ENCODE peak calls at places on chromosomes 6 and 20, in five cellular contexts. A is body of pancreas, D is cardiac muscle cell, Z is left lung, E is Peyer's patch. N is an unnamed sample.

GRCh38 chr20:21682576-21682975 is 22.9 kb upstream of the PAX1 start:
- DNase-seq in A (no peak), D (no peak), Z (no peak), E (no peak), N (no peak)

GRCh38 chr6:30818426-30818841 is 65.9 kb upstream of the DDR1 start:
- DNase-seq in A (no peak), D (peak; percentile 88), Z (no peak), E (no peak), N (peak; percentile 52)

GRCh38 chr6:101226677-101227135 is 166.8 kb upstream of the GRIK2 start:
- DNase-seq in A (no peak), D (peak; percentile 58), Z (peak; percentile 50), E (no peak), N (peak; percentile 69)

GRCh38 chr6:117469356-117469755 is 13.1 kb upstream of the DCBLD1 start:
- DNase-seq in A (no peak), D (no peak), Z (no peak), E (no peak), N (no peak)

GRCh38 chr6:148398244-148398643 is 55.6 kb downstream of the SASH1 start:
- DNase-seq in A (no peak), D (no peak), Z (no peak), E (no peak), N (no peak)

GRCh38 chr6:100664274-100665040 is 199.7 kb upstream of the SIM1 start:
- DNase-seq in A (peak; percentile 2), D (peak; percentile 61), Z (no peak), E (no peak), N (no peak)

GRCh38 chr6:84252140-84252539 is 24.7 kb upstream of the CEP162 start:
- DNase-seq in A (no peak), D (peak; percentile 66), Z (no peak), E (no peak), N (no peak)

GRCh38 chr6:106972500-106972899 is 2.0 kb downstream of the CD24 start:
- DNase-seq in A (peak; percentile 61), D (no peak), Z (no peak), E (no peak), N (no peak)

GRCh38 chr6:25694366-25694765 is 42.4 kb downstream of the SCGN start:
- DNase-seq in A (no peak), D (no peak), Z (no peak), E (no peak), N (no peak)

GRCh38 chr6:166774292-166774691 is 147.2 kb upstream of the RPS6KA2 start:
- DNase-seq in A (no peak), D (no peak), Z (no peak), E (no peak), N (no peak)

DNA sequence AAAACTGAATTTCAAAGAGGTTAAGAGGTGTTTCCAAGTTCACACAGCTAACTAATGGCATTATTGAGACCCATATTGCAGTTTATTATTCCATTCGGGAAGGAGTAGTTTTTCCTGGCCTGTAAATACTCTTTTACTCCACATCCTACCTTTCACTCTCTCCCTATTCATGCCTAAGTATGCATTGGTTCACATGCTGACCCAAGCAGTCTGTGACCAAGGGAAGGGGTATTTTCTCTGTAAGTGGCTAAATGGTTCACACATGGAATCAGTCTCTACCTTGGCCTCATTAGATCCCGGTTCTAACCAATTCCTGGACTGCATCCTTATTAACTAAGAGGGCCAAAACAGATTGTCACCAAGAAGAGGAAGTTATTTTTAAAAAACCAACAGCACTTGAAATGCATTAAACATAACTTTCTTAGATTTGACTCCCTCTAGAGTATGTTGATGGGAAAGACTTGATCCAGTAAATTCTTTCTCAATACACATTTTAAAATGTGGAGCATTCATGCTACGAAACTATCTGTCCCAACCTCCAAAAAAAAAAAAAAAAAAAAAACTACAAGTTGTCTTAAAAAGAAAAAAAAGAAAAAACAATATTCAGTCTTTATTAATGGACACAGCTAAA is 17.8 kb upstream of the RSPO3 start:
- DNase-seq in A (no peak), D (peak; percentile 33), Z (no peak), E (no peak), N (no peak)
- TF ChIP-seq CTCF in A (peak; percentile 3), D (peak; percentile 34), Z (no peak), E (no peak), N (peak; percentile 22)

GRCh38 chr6:50721978-50722377 is 8.7 kb downstream of the TFAP2D start:
- DNase-seq in A (no peak), D (no peak), Z (no peak), E (no peak), N (no peak)

GRCh38 chr6:50716887-50717509 is 3.7 kb downstream of the TFAP2D start:
- DNase-seq in A (no peak), D (peak; percentile 19), Z (no peak), E (no peak), N (no peak)

GRCh38 chr6:50718058-50718457 is 4.7 kb downstream of the TFAP2D start:
- DNase-seq in A (no peak), D (no peak), Z (no peak), E (no peak), N (no peak)

GRCh38 chr6:50720623-50721022 is 7.3 kb downstream of the TFAP2D start:
- DNase-seq in A (no peak), D (peak; percentile 4), Z (no peak), E (no peak), N (peak; percentile 1)

GRCh38 chr6:50718566-50718965 is 5.2 kb downstream of the TFAP2D start:
- DNase-seq in A (no peak), D (no peak), Z (no peak), E (no peak), N (no peak)
- H3K27me3 ChIP-seq in A (no peaks in the 10 kb centered on the region), D (peaks cover 100% of the 10 kb centered on the region), Z (peaks cover 60% of the 10 kb centered on the region), E (no peaks in the 10 kb centered on the region), N (peaks cover 24% of the 10 kb centered on the region)

GRCh38 chr6:57215260-57215659 is 6.8 kb downstream of the RAB23 start:
- DNase-seq in A (no peak), D (no peak), Z (no peak), E (no peak), N (no peak)

GRCh38 chr6:57220083-57220703 is 1.9 kb downstream of the RAB23 start:
- DNase-seq in A (no peak), D (no peak), Z (no peak), E (no peak), N (no peak)

GRCh38 chr6:57217270-57217669 is 4.8 kb downstream of the RAB23 start:
- DNase-seq in A (no peak), D (no peak), Z (peak; percentile 40), E (no peak), N (no peak)

GRCh38 chr6:57221191-57221935 is 744 bp downstream of the RAB23 start:
- DNase-seq in A (peak; percentile 51), D (peak; percentile 73), Z (peak; percentile 91), E (peak; percentile 61), N (peak; percentile 68)

DNA sequence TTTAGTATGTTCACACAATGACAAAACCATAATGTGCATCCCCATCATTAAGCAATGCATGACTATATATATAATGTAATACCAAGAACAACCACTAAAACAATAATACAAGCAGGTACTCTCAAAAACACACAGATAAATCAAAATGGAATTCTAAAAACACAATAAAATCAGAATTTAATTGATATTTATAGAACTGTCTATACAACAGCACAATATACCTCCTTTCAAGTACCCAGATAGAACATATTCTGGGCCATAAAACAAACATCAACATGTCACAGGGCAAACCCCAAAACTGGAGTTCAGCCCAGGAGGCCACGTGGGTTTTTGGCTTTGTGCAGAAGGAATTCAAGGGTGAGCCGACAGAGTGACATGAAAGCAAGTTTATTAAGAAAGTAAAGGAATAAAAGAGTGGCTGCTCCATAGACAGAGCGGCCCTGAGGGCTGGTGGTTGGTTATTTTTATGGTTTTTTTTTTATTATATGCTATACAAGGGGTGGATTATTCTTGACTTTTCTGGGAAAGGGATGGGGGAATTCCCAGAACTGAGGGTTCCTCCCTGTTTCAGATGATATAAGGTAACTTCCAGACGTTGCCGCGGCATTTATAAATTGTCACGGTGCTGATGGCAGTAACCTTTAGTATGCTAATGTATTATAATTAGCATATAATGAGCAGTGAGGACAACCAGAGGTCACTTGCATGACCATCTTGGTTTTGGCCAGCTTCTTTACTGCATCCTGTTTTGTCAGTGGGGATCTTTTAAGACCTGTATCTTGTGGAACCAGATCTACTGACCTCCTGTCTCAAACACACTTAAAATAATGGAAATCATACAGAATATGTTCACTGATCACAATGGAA is 5.6 kb downstream of the RAB23 start:
- DNase-seq in A (no peak), D (peak; percentile 69), Z (no peak), E (no peak), N (no peak)
- TF ChIP-seq CTCF in A (no peak), D (peak; percentile 11), Z (no peak), E (no peak), N (peak; percentile 15)

DNA sequence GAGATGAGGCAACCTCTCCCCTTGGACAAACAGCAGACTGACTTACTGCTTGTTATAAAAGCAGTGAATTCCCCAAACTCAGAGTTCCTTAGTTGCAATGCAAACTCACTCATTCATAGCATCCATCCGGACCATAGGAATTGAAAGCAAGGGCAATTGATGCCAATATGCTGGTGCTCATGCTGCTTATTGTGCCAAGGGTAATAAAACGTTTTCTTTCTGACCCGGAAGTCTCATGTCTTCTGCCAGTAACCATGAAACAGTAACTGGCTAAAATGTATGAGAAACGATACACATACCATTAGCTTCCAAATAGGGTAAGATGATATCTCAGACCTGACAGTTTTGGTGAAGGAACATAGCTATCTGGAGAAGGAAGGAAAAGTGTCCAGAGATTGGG is 18.1 kb downstream of the PRKN start:
- DNase-seq in A (no peak), D (no peak), Z (no peak), E (no peak), N (no peak)
- H3K27me3 ChIP-seq in A (no peaks in the 10 kb centered on the region), D (no peaks in the 10 kb centered on the region), Z (no peaks in the 10 kb centered on the region), E (no peaks in the 10 kb centered on the region), N (no peaks in the 10 kb centered on the region)

DNA sequence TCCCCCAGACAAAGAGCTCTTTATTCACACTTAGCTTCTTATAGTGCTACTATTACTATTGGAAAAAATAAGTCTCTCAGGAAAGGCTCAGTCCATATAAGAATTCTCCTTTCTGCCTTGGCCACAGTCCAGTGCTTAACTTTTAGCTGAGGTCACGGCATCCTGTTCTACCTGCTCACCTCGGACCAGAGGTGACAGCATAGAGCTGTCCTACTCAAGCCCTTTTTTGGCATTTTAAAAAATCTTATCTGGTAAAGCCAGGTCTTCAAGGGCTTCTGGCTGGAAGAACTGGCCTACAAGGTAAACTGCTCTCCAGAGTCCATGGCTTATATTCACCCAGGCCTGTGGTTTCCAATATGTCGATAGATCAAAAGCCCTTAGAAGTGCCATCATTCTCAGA is 109.7 kb downstream of the RCAN2 start:
- DNase-seq in A (peak; percentile 9), D (no peak), Z (no peak), E (no peak), N (no peak)
- TF ChIP-seq CTCF in A (no peak), D (no peak), Z (no peak), E (no peak), N (no peak)

N was measured in brain microvascular endothelial cell.